ENCODE peak calls at places on chromosomes 16 and 17, in four cellular contexts. Y is body of pancreas, S is hepatocyte, C is tibial nerve. J is an unnamed sample. For H3K27me3 and H3K9me3, the result is how much of the 10 kb centered on the place peaks cover.

GRCh38 chr17:39701012-39701783 is 1.3 kb downstream of the ERBB2 start:
- DNase-seq in Y (peak), S (peak), C (no peak), J (no peak)

GRCh38 chr16:865026-865425 is 64.5 kb upstream of the GNG13 start:
- DNase-seq in Y (no peak), S (no peak), C (no peak), J (no peak)

GRCh38 chr16:64540449-64540848 is 581.4 kb downstream of the CDH11 start:
- DNase-seq in Y (no peak), S (no peak), C (no peak), J (no peak)

GRCh38 chr17:42194133-42194899 is at the start of gene GHDC:
- DNase-seq in Y (peak), S (peak), C (peak), J (peak)

GRCh38 chr17:80531400-80531799 is 13.2 kb upstream of the RPTOR start:
- DNase-seq in Y (no peak), S (no peak), C (no peak), J (no peak)

GRCh38 chr16:84538441-84538840 is 34.0 kb upstream of the MEAK7 start:
- DNase-seq in Y (no peak), S (no peak), C (no peak), J (no peak)

GRCh38 chr17:55038291-55038690 is 69.7 kb downstream of the STXBP4 start:
- DNase-seq in Y (no peak), S (no peak), C (no peak), J (no peak)

GRCh38 chr17:16944334-16945140 is 27.4 kb downstream of the TNFRSF13B start:
- DNase-seq in Y (no peak), S (no peak), C (no peak), J (no peak)

GRCh38 chr17:66387391-66387981 is 85.1 kb downstream of the PRKCA start:
- DNase-seq in Y (no peak), S (no peak), C (no peak), J (no peak)

GRCh38 chr16:68257251-68257905 is 6.9 kb upstream of the SLC7A6 start:
- DNase-seq in Y (no peak), S (no peak), C (no peak), J (peak)

GRCh38 chr17:8408371-8408770 is 10.7 kb upstream of the RNF222 start:
- DNase-seq in Y (no peak), S (no peak), C (no peak), J (no peak)

GRCh38 chr17:82825540-82826124 is 14.2 kb downstream of the ZNF750 start:
- DNase-seq in Y (no peak), S (no peak), C (no peak), J (no peak)

GRCh38 chr17:4480929-4481898 is 17.5 kb upstream of the SPNS2 start:
- DNase-seq in Y (no peak), S (peak), C (no peak), J (no peak)

GRCh38 chr17:27651411-27652345 is 20.7 kb downstream of the LGALS9 start:
- DNase-seq in Y (peak), S (peak), C (peak), J (peak)

GRCh38 chr16:578870-579405 is 9.2 kb downstream of the PIGQ start:
- DNase-seq in Y (peak), S (peak), C (peak), J (peak)

GRCh38 chr17:33121272-33121671 is 129.6 kb downstream of the SPACA3 start:
- DNase-seq in Y (no peak), S (no peak), C (no peak), J (no peak)
- H3K27me3 ChIP-seq in Y (under half), S (under half), C (under half), J (under half)

DNA sequence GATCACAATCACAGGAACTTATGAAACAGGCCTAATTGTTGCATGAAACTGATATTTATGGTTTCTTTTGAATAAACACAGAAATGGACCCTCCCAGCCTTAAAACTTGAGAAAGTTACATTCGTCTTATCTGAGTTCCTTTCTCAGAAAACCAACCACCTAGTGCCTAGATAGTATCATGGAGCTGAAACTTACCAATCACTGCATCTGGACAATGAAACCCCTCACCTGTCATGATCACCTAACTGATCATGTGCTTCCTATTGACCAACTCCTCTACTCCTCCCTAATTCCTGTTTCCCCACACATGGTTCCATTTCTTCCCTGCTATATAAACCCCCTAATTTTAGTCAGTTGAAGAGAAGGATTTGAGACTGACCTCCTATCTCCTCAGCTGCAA is 216.1 kb downstream of the SLC39A11 start:
- DNase-seq in Y (no peak), S (no peak), C (no peak), J (no peak)
- H3K9me3 ChIP-seq in Y (under half), S (under half), C (half or more), J (under half)

DNA sequence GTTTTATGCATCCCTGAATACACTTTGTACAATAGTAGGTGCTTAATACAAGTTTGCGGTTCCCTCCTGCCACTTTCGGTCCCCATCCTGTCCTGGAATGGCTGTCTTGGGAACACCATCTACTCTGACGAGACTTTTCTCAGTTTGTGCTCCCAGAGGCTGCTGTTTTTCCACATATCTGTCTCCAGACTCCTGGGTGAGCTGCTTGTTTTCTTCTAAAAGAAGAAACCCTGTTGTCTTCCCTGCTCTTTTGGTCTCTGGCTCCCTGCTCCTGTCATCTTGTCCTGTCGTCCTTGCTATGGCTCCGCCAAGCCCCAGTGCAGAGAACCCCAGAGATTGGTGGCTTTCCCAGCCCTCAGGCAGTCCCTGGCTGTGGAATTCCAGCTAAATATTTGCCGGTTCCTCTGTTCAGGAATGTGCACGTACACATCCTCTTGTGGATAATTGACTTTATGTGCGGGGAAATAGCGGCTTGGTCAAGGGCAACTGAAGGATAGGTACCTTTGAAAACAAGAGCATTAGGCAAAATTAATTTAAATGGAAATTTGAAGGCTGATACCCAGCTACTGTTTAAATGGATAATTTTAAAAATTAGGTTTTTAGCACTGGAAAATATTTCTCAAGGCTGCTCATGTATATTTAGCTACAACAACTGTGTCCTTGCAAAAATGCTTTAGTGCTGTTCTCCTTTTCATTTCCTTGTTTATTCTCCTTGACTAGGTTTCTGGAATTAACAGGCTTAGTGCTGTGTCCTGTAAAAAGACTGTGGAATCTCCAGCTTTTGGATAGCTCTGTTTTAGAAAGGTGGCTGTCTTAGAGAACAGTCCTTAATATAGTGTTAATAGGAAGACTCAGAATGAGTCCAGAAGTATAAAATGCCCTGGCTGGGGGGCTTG is 50.2 kb upstream of the SLC12A3 start:
- DNase-seq in Y (no peak), S (no peak), C (no peak), J (no peak)
- H3K4me3 ChIP-seq in Y (no peak), S (no peak), C (no peak), J (no peak)

DNA sequence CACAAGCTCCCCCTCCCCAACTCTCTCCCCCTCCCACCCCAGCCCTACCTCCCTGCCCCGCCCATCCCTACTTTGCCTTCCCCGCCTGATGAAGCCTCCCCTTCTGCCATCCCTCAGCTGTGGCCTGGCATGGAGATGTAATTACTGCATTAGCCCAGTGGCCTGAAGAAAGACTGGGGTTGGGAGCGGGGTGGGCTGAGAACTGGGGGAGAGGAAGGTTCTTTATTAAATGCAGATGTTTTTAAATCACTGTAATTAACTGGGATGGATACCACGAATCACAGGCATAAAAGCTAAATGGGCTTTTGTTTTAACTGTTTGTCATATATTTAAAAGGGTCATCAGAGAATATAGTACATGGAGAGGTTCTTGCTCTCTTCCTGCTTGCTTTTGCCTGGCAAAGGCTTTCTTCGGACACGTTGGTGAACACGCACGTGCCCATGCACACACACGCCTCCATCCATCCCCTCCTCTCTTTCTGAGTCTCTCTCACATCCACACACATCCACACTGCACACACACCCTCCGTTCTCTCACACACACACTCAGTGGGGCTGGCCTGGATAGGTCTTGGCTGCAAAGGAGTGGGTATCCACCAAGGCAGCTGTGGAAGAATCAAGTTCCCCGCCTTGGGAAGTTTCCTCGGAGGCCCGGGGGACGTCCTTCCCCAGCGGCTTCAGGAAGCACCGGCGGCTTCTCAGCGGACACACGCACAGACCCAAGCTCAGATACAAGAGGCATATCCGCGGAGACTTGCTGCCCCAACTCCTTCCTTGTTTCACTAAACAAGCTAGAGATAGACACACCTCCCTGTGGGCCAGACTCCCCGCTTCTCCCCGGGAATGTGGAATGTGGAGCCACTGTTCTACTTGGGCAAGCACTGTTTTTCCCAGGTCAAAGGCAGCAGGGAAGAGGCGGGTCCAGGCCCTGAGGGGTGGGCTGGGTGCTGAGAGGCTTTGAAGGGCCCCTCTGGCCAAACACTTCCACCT is 27.4 kb upstream of the TNRC6C start:
- DNase-seq in Y (no peak), S (no peak), C (no peak), J (no peak)
- H3K27me3 ChIP-seq in Y (under half), S (under half), C (under half), J (under half)

DNA sequence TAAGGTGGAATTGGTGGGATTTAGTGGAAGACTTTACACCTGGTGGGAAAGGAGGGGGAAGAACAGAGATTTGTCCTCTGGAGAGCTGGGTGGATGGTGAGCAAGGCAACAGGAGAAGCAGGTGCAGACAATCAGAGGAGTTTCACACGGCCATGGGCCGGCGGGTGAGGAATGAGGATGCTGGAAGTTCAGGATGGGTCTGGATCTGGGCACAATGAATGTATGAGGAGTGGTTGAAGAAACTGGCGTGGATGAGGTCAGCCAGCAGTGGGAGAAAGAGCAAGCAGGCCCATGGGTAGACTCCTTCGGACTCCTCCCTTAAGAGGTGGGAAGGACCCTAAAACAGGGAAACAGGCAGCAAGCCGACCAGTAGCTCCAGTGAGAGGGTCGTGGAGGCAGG is 10.1 kb upstream of the MNT start:
- DNase-seq in Y (no peak), S (no peak), C (no peak), J (no peak)
- H3K9me3 ChIP-seq in Y (under half), S (under half), C (under half), J (under half)

GRCh38 chr16:35754391-35755369 is 2295.3 kb downstream of the TP53TG3F start:
- DNase-seq in Y (no peak), S (peak), C (no peak), J (no peak)
- H3K4me3 ChIP-seq in Y (no peak), S (no peak), C (no peak), J (no peak)

DNA sequence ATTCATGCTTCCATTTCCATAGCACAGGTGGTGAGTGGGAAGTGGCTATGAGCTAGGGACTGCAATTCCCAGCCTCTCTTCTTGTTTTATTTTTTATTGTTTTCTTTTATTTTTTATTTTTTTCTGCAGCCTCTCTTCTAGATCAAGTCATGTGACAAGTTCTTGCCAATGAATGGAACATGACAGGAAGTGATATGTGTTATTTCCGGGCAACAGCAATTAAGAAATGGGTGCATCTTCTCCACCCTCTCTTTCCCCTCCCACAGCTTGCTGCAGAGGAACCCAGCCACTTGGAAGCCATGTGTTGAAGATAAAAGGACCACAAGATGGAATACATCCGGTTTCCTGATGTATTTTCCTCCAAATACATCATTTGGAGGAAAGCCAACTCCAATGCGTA is 23.6 kb downstream of the IRX5 start:
- DNase-seq in Y (no peak), S (no peak), C (no peak), J (no peak)
- H3K27me3 ChIP-seq in Y (under half), S (under half), C (under half), J (under half)

DNA sequence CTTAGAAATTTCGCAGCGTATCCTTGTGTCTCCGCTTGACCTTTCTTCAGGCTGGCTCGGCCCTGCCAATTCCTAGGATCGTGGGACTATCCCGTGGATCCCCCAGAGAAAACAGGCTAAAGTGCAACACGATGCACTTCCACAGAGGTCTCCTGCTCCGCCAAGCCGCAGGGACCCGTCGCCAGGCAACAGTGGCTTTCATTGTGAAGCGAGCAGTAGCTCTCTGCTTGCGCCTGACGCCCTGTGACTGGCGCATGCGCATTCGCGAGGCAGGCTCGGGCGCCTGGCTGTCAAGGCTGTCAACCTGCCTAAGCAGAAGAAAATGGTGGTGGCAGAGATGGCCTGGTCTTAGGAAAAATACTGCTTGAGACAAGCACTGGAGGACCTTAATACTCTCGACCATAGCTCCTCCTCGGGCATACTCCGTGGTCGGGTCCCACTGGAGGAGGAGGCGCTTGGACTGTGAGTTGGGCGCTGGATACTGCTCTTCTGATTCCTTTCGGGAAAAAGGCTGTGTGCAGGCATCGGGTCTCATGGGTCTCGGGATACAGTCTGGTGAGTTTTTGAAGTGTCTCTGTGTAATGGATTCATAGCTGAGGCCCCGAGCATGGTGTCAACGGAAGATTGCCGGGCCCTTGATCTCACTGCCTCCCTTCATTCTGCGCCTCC is 2336.1 kb downstream of the TP53TG3F start:
- DNase-seq in Y (no peak), S (no peak), C (no peak), J (peak)
- H3K9me3 ChIP-seq in Y (under half), S (under half), C (under half), J (under half)

GRCh38 chr16:30067584-30067916 is 2.0 kb downstream of the ALDOA start:
- DNase-seq in Y (no peak), S (no peak), C (no peak), J (no peak)
- H3K4me3 ChIP-seq in Y (no peak), S (no peak), C (peak), J (peak)